ENCODE peak calls at places on chromosome 16, in ten cellular contexts. Y is activated naive CD4-positive, alpha-beta T cell; X is RPMI8226; Z is adrenal gland; L is hypothalamus; G is T-cell; D is fibroblast of gingiva; A is bronchial epithelial cell; M is lung; N is stimulated activated CD8-positive, alpha-beta memory T cell treated with anti-CD3 and anti-CD28 coated beads, Interleukin-12 subunit alpha, Interleukin-12 subunit beta, amount 100 ng/mL, for 4 hours. V is an unnamed sample.

GRCh38 chr16:2976201-2976600 is 4.0 kb downstream of the PKMYT1 start:
- DNase-seq in Z (no peak), G (no peak), M (no peak), Y (no peak), X (no peak), D (no peak), A (no peak), N (no peak), L (no peak), V (no peak)

GRCh38 chr16:6804461-6804860 is 528.2 kb upstream of the RBFOX1 start:
- DNase-seq in L (no peak), M (no peak), D (no peak), A (no peak), G (no peak), Z (no peak), X (no peak), Y (no peak), N (no peak), V (no peak)

GRCh38 chr16:17784073-17784472 is 313.3 kb upstream of the XYLT1 start:
- DNase-seq in M (no peak), D (no peak), X (peak; percentile 54), L (no peak), N (no peak), A (no peak), Z (no peak), G (no peak), Y (no peak), V (no peak)

GRCh38 chr16:19115148-19116021 is 1.6 kb downstream of the ITPRIPL2 start:
- DNase-seq in G (no peak), Z (no peak), X (no peak), A (no peak), D (no peak), N (no peak), M (no peak), Y (no peak), L (no peak), V (no peak)

GRCh38 chr16:65002265-65002664 is 119.6 kb downstream of the CDH11 start:
- DNase-seq in X (no peak), A (peak; percentile 34), Z (no peak), N (no peak), G (no peak), M (no peak), L (no peak), D (peak; percentile 68), Y (no peak), V (no peak)

GRCh38 chr16:89918453-89919347 is at the start of gene MC1R:
- DNase-seq in X (no peak), M (no peak), D (peak; percentile 32), L (no peak), N (no peak), Z (no peak), Y (no peak), G (no peak), A (no peak), V (no peak)

GRCh38 chr16:87823146-87823929 is 46.0 kb downstream of the SLC7A5 start:
- DNase-seq in N (no peak), D (no peak), X (no peak), Y (no peak), G (no peak), M (no peak), Z (no peak), L (no peak), A (peak; percentile 71), V (no peak)

GRCh38 chr16:66933776-66934137 is 445 bp downstream of the CIAO2B start:
- DNase-seq in Z (no peak), Y (no peak), N (no peak), A (peak; percentile 62), D (no peak), G (no peak), M (no peak), X (peak; percentile 48), L (no peak), V (no peak)

GRCh38 chr16:68740628-68741346 is 3.7 kb downstream of the CDH1 start:
- DNase-seq in G (no peak), X (peak; percentile 71), Y (no peak), D (no peak), A (no peak), Z (no peak), M (no peak), L (no peak), N (no peak), V (no peak)

GRCh38 chr16:84890427-84890826 is 70.6 kb downstream of the CRISPLD2 start:
- DNase-seq in Z (no peak), N (no peak), G (no peak), L (no peak), Y (no peak), X (no peak), A (no peak), M (no peak), D (no peak), V (no peak)

GRCh38 chr16:27665881-27666280 is 115.9 kb downstream of the KATNIP start:
- DNase-seq in Z (no peak), G (no peak), M (no peak), L (no peak), Y (no peak), A (no peak), X (no peak), D (no peak), N (no peak), V (no peak)

V was measured in ovary.